ENCODE peak calls at places on chromosomes 4 and X, in eight cellular contexts. N, P, Y, U, S, X, V and R are unnamed samples.
A peak's percentile ranks its signal among the peaks of the same experiment; 100 is the strongest.

GRCh38 chr4:36337665-36338064 is 56.2 kb downstream of the DTHD1 start:
- DNase-seq in P (no peak), X (no peak), N (no peak), Y (no peak), V (no peak), U (no peak), S (no peak), R (no peak)

GRCh38 chr4:109406337-109406931 is 27.2 kb upstream of the SEC24B start:
- DNase-seq in N (peak; percentile 56), U (no peak), Y (no peak), X (no peak), S (no peak), P (peak; percentile 68), V (no peak), R (peak; percentile 77)

GRCh38 chr4:176782794-176783193 is 9.9 kb downstream of the VEGFC start:
- DNase-seq in V (no peak), S (no peak), Y (no peak), P (no peak), U (no peak), X (no peak), N (no peak), R (no peak)

GRCh38 chr4:154643493-154643892 is 31.0 kb upstream of the FGG start:
- DNase-seq in S (no peak), V (no peak), X (no peak), U (no peak), Y (no peak), N (peak; percentile 30), P (no peak), R (no peak)

GRCh38 chr4:140252144-140252741 is 98.3 kb upstream of the MAML3 start:
- DNase-seq in Y (no peak), X (peak; percentile 71), P (no peak), N (no peak), S (peak; percentile 31), U (no peak), V (no peak), R (no peak)

GRCh38 chrX:68945603-68946228 is 116.9 kb downstream of the EFNB1 start:
- DNase-seq in N (peak; percentile 9), S (no peak), Y (no peak), P (no peak), U (no peak), V (no peak), X (no peak), R (no peak)

GRCh38 chr4:108466936-108467902 is 153.2 kb upstream of the RPL34 start:
- DNase-seq in Y (peak; percentile 49), X (no peak), V (no peak), S (no peak), P (peak; percentile 57), N (peak; percentile 72), U (no peak), R (no peak)

GRCh38 chr4:130632731-130633604 is 1537.0 kb downstream of the C4orf33 start:
- DNase-seq in S (no peak), V (no peak), Y (no peak), U (no peak), X (no peak), P (no peak), N (no peak), R (no peak)

GRCh38 chr4:99180367-99181169 is 36.5 kb upstream of the ADH4 start:
- DNase-seq in S (no peak), Y (no peak), U (no peak), N (peak; percentile 58), P (no peak), X (no peak), V (no peak), R (no peak)

GRCh38 chr4:105620640-105621323 is 68.4 kb downstream of the ARHGEF38 start:
- DNase-seq in U (no peak), S (no peak), Y (no peak), P (no peak), N (peak; percentile 68), X (no peak), V (no peak), R (no peak)

GRCh38 chrX:74931214-74931613 is 6.0 kb upstream of the NEXMIF start:
- DNase-seq in P (peak; percentile 22), X (no peak), Y (no peak), S (no peak), U (no peak), N (no peak), V (no peak), R (no peak)

GRCh38 chrX:31293409-31293808 is 221.6 kb upstream of the FTHL17 start:
- DNase-seq in U (no peak), X (no peak), Y (no peak), S (no peak), P (no peak), N (no peak), V (no peak), R (no peak)

GRCh38 chrX:69238153-69238959 is 73.1 kb upstream of the PJA1 start:
- DNase-seq in P (no peak), Y (no peak), U (no peak), V (no peak), N (no peak), X (peak; percentile 44), S (no peak), R (no peak)

GRCh38 chr4:40699648-40700047 is 50.1 kb upstream of the NSUN7 start:
- DNase-seq in U (no peak), S (no peak), X (no peak), P (no peak), V (no peak), N (no peak), Y (no peak), R (no peak)

GRCh38 chr4:20252656-20253271 is 1.1 kb downstream of the SLIT2 start:
- DNase-seq in P (no peak), U (no peak), V (no peak), X (no peak), S (no peak), N (no peak), Y (peak; percentile 16), R (no peak)

GRCh38 chr4:56683455-56683854 is 2.4 kb upstream of the HOPX start:
- DNase-seq in V (no peak), Y (no peak), U (no peak), X (no peak), N (no peak), S (no peak), P (no peak), R (no peak)

GRCh38 chr4:134955059-134955458 is 753.5 kb upstream of the PABPC4L start:
- DNase-seq in U (no peak), N (no peak), X (no peak), S (no peak), P (no peak), V (no peak), Y (no peak), R (no peak)

GRCh38 chr4:21195682-21196081 is 495.4 kb downstream of the PACRGL start:
- DNase-seq in V (no peak), X (no peak), U (no peak), P (no peak), S (no peak), Y (no peak), N (no peak), R (peak; percentile 6)

GRCh38 chr4:64539234-64539849 is 130.1 kb upstream of the TECRL start:
- DNase-seq in Y (peak; percentile 11), S (peak; percentile 31), P (peak; percentile 55), N (peak; percentile 52), U (no peak), X (peak; percentile 77), V (no peak), R (peak; percentile 64)

GRCh38 chrX:118459494-118459893 is 36.1 kb upstream of the DOCK11 start:
- DNase-seq in X (no peak), V (no peak), P (peak; percentile 27), Y (peak; percentile 6), U (no peak), S (no peak), N (peak; percentile 23), R (no peak)

GRCh38 chr4:169351860-169352259 is 81.1 kb upstream of the SH3RF1 start:
- DNase-seq in V (no peak), S (peak; percentile 75), U (no peak), Y (no peak), P (no peak), X (peak; percentile 7), N (no peak), R (no peak)

GRCh38 chr4:157792716-157793115 is 380.1 kb downstream of the GASK1B start:
- DNase-seq in U (no peak), Y (no peak), S (no peak), P (no peak), N (no peak), X (no peak), V (no peak), R (no peak)

GRCh38 chrX:132101799-132102198 is 26.0 kb downstream of the FRMD7 start:
- DNase-seq in S (no peak), X (no peak), U (no peak), P (no peak), N (no peak), Y (no peak), V (no peak), R (no peak)